ENCODE peak calls at places on chromosomes 6 and 20, in seven cellular contexts. One of them, this sample, is unnamed.

GRCh38 chr6:121838842-121839241 is 403.4 kb downstream of the GJA1 start:
- DNase-seq in suprapubic skin: no peak
- DNase-seq in Karpas-422: no peak
- DNase-seq in psoas muscle: no peak
- DNase-seq in uterus: no peak
- DNase-seq in GM23248: no peak
- DNase-seq in cardiac muscle cell: peak
- DNase-seq in this sample: no peak

GRCh38 chr6:167510648-167511047 is 185.8 kb downstream of the TTLL2 start:
- DNase-seq in suprapubic skin: no peak
- DNase-seq in Karpas-422: no peak
- DNase-seq in psoas muscle: no peak
- DNase-seq in uterus: no peak
- DNase-seq in GM23248: no peak
- DNase-seq in cardiac muscle cell: no peak
- DNase-seq in this sample: no peak

GRCh38 chr6:145814035-145814500 is 527 bp downstream of the FBXO30 start:
- DNase-seq in suprapubic skin: no peak
- DNase-seq in Karpas-422: peak
- DNase-seq in psoas muscle: peak
- DNase-seq in uterus: no peak
- DNase-seq in GM23248: peak
- DNase-seq in cardiac muscle cell: peak
- DNase-seq in this sample: no peak

GRCh38 chr20:59495166-59495565 is 109.2 kb upstream of the PHACTR3 start:
- DNase-seq in suprapubic skin: no peak
- DNase-seq in Karpas-422: no peak
- DNase-seq in psoas muscle: no peak
- DNase-seq in uterus: no peak
- DNase-seq in GM23248: no peak
- DNase-seq in cardiac muscle cell: no peak
- DNase-seq in this sample: no peak

GRCh38 chr6:97394160-97394748 is 111.2 kb upstream of the MMS22L start:
- DNase-seq in suprapubic skin: no peak
- DNase-seq in Karpas-422: peak
- DNase-seq in psoas muscle: no peak
- DNase-seq in uterus: no peak
- DNase-seq in GM23248: peak
- DNase-seq in cardiac muscle cell: peak
- DNase-seq in this sample: no peak

GRCh38 chr20:40838516-40838915 is 149.5 kb upstream of the MAFB start:
- DNase-seq in suprapubic skin: no peak
- DNase-seq in Karpas-422: no peak
- DNase-seq in psoas muscle: no peak
- DNase-seq in uterus: no peak
- DNase-seq in GM23248: no peak
- DNase-seq in cardiac muscle cell: no peak
- DNase-seq in this sample: no peak

GRCh38 chr6:116572162-116572561 is 858 bp downstream of the RWDD1 start:
- DNase-seq in suprapubic skin: no peak
- DNase-seq in Karpas-422: peak
- DNase-seq in psoas muscle: peak
- DNase-seq in uterus: no peak
- DNase-seq in GM23248: peak
- DNase-seq in cardiac muscle cell: peak
- DNase-seq in this sample: no peak

GRCh38 chr6:152598421-152598820 is 38.7 kb downstream of the SYNE1 start:
- DNase-seq in suprapubic skin: no peak
- DNase-seq in Karpas-422: no peak
- DNase-seq in psoas muscle: no peak
- DNase-seq in uterus: no peak
- DNase-seq in GM23248: peak
- DNase-seq in cardiac muscle cell: no peak
- DNase-seq in this sample: no peak

GRCh38 chr6:34142599-34142998 is 3.3 kb downstream of the GRM4 start:
- DNase-seq in suprapubic skin: no peak
- DNase-seq in Karpas-422: no peak
- DNase-seq in psoas muscle: peak
- DNase-seq in uterus: no peak
- DNase-seq in GM23248: no peak
- DNase-seq in cardiac muscle cell: peak
- DNase-seq in this sample: no peak

GRCh38 chr6:151425561-151425960 is 26.4 kb downstream of the RMND1 start:
- DNase-seq in suprapubic skin: no peak
- DNase-seq in Karpas-422: no peak
- DNase-seq in psoas muscle: no peak
- DNase-seq in uterus: no peak
- DNase-seq in GM23248: no peak
- DNase-seq in cardiac muscle cell: no peak
- DNase-seq in this sample: no peak

GRCh38 chr20:36214684-36215256 is 21.5 kb upstream of the AAR2 start:
- DNase-seq in suprapubic skin: no peak
- DNase-seq in Karpas-422: peak
- DNase-seq in psoas muscle: no peak
- DNase-seq in uterus: no peak
- DNase-seq in GM23248: peak
- DNase-seq in cardiac muscle cell: peak
- DNase-seq in this sample: no peak

GRCh38 chr6:170236131-170236851 is 54.6 kb downstream of the DLL1 start:
- DNase-seq in suprapubic skin: no peak
- DNase-seq in Karpas-422: no peak
- DNase-seq in psoas muscle: no peak
- DNase-seq in uterus: peak
- DNase-seq in GM23248: no peak
- DNase-seq in cardiac muscle cell: no peak
- DNase-seq in this sample: no peak

GRCh38 chr6:12291785-12292604 is 1.8 kb downstream of the EDN1 start:
- DNase-seq in suprapubic skin: no peak
- DNase-seq in Karpas-422: no peak
- DNase-seq in psoas muscle: no peak
- DNase-seq in uterus: no peak
- DNase-seq in GM23248: peak
- DNase-seq in cardiac muscle cell: no peak
- DNase-seq in this sample: no peak

GRCh38 chr6:158377866-158378265 is 65.6 kb downstream of the TULP4 start:
- DNase-seq in suprapubic skin: no peak
- DNase-seq in Karpas-422: no peak
- DNase-seq in psoas muscle: no peak
- DNase-seq in uterus: no peak
- DNase-seq in GM23248: peak
- DNase-seq in cardiac muscle cell: no peak
- DNase-seq in this sample: no peak

GRCh38 chr6:91826128-91826527 is 1239.3 kb upstream of the MAP3K7 start:
- DNase-seq in suprapubic skin: no peak
- DNase-seq in Karpas-422: no peak
- DNase-seq in psoas muscle: no peak
- DNase-seq in uterus: no peak
- DNase-seq in GM23248: no peak
- DNase-seq in cardiac muscle cell: no peak
- DNase-seq in this sample: no peak

GRCh38 chr6:26555505-26556262 is 17.5 kb downstream of the HMGN4 start:
- DNase-seq in suprapubic skin: no peak
- DNase-seq in Karpas-422: no peak
- DNase-seq in psoas muscle: no peak
- DNase-seq in uterus: no peak
- DNase-seq in GM23248: peak
- DNase-seq in cardiac muscle cell: no peak
- DNase-seq in this sample: no peak

GRCh38 chr6:26553739-26554668 is 15.8 kb downstream of the HMGN4 start:
- DNase-seq in suprapubic skin: peak
- DNase-seq in Karpas-422: peak
- DNase-seq in psoas muscle: peak
- DNase-seq in uterus: peak
- DNase-seq in GM23248: peak
- DNase-seq in cardiac muscle cell: peak
- DNase-seq in this sample: peak

GRCh38 chr6:26556263-26557070 is 18.3 kb downstream of the HMGN4 start:
- DNase-seq in suprapubic skin: no peak
- DNase-seq in Karpas-422: peak
- DNase-seq in psoas muscle: no peak
- DNase-seq in uterus: peak
- DNase-seq in GM23248: peak
- DNase-seq in cardiac muscle cell: no peak
- DNase-seq in this sample: no peak

GRCh38 chr6:26553264-26553738 is 15.1 kb downstream of the HMGN4 start:
- DNase-seq in suprapubic skin: no peak
- DNase-seq in Karpas-422: peak
- DNase-seq in psoas muscle: peak
- DNase-seq in uterus: peak
- DNase-seq in GM23248: peak
- DNase-seq in cardiac muscle cell: peak
- DNase-seq in this sample: no peak

GRCh38 chr6:26554669-26555504 is 16.7 kb downstream of the HMGN4 start:
- DNase-seq in suprapubic skin: no peak
- DNase-seq in Karpas-422: peak
- DNase-seq in psoas muscle: no peak
- DNase-seq in uterus: peak
- DNase-seq in GM23248: peak
- DNase-seq in cardiac muscle cell: no peak
- DNase-seq in this sample: no peak
- H3K4me3 ChIP-seq in suprapubic skin: peak
- H3K4me3 ChIP-seq in Karpas-422: peak
- H3K4me3 ChIP-seq in psoas muscle: peak
- H3K4me3 ChIP-seq in uterus: peak
- H3K4me3 ChIP-seq in GM23248: peak
- H3K4me3 ChIP-seq in cardiac muscle cell: peak
- H3K4me3 ChIP-seq in this sample: peak

GRCh38 chr6:106511274-106512047 is 117.8 kb downstream of the RTN4IP1 start:
- DNase-seq in suprapubic skin: peak
- DNase-seq in Karpas-422: peak
- DNase-seq in psoas muscle: peak
- DNase-seq in uterus: no peak
- DNase-seq in GM23248: peak
- DNase-seq in cardiac muscle cell: peak
- DNase-seq in this sample: no peak

GRCh38 chr6:106513813-106514212 is 115.5 kb downstream of the RTN4IP1 start:
- DNase-seq in suprapubic skin: no peak
- DNase-seq in Karpas-422: peak
- DNase-seq in psoas muscle: no peak
- DNase-seq in uterus: no peak
- DNase-seq in GM23248: peak
- DNase-seq in cardiac muscle cell: no peak
- DNase-seq in this sample: no peak

GRCh38 chr6:106514281-106514885 is 114.9 kb downstream of the RTN4IP1 start:
- DNase-seq in suprapubic skin: no peak
- DNase-seq in Karpas-422: peak
- DNase-seq in psoas muscle: no peak
- DNase-seq in uterus: no peak
- DNase-seq in GM23248: no peak
- DNase-seq in cardiac muscle cell: no peak
- DNase-seq in this sample: no peak

GRCh38 chr6:106512048-106512957 is 117.0 kb downstream of the RTN4IP1 start:
- DNase-seq in suprapubic skin: peak
- DNase-seq in Karpas-422: peak
- DNase-seq in psoas muscle: peak
- DNase-seq in uterus: peak
- DNase-seq in GM23248: peak
- DNase-seq in cardiac muscle cell: peak
- DNase-seq in this sample: peak

DNA sequence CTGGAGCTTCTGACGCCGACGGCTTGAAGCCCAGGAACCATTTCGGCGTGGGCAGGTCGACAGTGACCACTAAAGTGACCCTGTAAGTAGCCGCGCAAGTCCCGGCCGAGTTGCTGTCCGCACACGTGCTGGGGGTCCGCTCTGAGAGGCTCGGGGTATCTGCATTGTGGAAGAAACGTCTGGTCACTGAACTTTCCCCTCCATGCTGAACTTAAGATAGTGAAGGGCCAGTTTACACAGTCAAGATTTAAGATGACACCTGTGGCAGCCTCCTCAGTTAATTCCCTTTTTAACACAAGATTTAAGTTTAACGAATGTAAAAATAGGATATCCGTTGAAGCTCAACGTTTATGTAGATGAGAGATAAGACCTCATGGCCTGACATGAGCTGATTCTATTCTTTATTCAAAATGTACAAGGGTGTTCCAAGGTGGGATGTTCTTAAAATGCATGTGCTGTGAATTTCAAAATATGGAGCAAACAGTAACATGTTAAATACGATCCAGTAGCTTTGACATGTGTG is 116.3 kb downstream of the RTN4IP1 start:
- DNase-seq in suprapubic skin: no peak
- DNase-seq in Karpas-422: peak
- DNase-seq in psoas muscle: no peak
- DNase-seq in uterus: no peak
- DNase-seq in GM23248: no peak
- DNase-seq in cardiac muscle cell: no peak
- DNase-seq in this sample: no peak
- H3K27ac ChIP-seq in suprapubic skin: peak
- H3K27ac ChIP-seq in Karpas-422: peak
- H3K27ac ChIP-seq in psoas muscle: peak
- H3K27ac ChIP-seq in uterus: peak
- H3K27ac ChIP-seq in GM23248: no peak
- H3K27ac ChIP-seq in cardiac muscle cell: no peak
- H3K27ac ChIP-seq in this sample: peak

GRCh38 chr6:141561154-141561553 is 571.6 kb upstream of the GJE1 start:
- DNase-seq in suprapubic skin: no peak
- DNase-seq in Karpas-422: no peak
- DNase-seq in psoas muscle: no peak
- DNase-seq in uterus: no peak
- DNase-seq in GM23248: no peak
- DNase-seq in cardiac muscle cell: no peak
- DNase-seq in this sample: no peak

GRCh38 chr6:141562801-141563763 is 569.6 kb upstream of the GJE1 start:
- DNase-seq in suprapubic skin: peak
- DNase-seq in Karpas-422: peak
- DNase-seq in psoas muscle: peak
- DNase-seq in uterus: peak
- DNase-seq in GM23248: peak
- DNase-seq in cardiac muscle cell: peak
- DNase-seq in this sample: no peak

DNA sequence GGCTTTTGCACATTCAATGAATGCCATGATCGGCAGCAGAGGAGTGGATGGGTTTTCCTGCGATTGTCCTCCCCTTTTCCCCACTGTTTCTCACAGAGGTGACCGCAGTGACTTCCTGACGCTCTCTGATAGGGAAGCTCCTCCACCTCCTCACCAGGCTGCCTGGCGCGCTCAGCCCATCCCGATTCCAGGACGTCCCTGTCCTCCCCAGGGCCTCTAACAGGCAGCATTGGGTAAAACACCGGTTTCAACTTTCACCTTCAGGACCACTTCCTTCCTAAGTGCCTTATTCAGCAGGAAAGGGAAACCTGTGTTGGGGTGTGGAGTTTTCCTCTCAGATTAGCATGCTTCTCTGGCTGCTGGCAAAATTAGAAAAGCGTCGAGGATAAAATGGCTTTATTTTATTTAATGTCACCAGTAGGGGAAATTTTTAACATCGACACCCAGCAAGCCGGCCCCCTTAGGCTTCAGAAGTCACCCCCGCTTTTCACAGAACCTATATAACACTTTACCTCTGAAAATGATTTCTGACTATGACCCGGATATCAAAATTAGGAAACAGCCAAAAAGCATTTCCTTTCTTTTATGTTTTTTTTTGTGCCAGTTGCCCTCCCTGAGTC is 570.4 kb upstream of the GJE1 start:
- DNase-seq in suprapubic skin: peak
- DNase-seq in Karpas-422: no peak
- DNase-seq in psoas muscle: peak
- DNase-seq in uterus: peak
- DNase-seq in GM23248: peak
- DNase-seq in cardiac muscle cell: peak
- DNase-seq in this sample: no peak
- H3K4me3 ChIP-seq in suprapubic skin: peak
- H3K4me3 ChIP-seq in Karpas-422: peak
- H3K4me3 ChIP-seq in psoas muscle: peak
- H3K4me3 ChIP-seq in uterus: peak
- H3K4me3 ChIP-seq in GM23248: peak
- H3K4me3 ChIP-seq in cardiac muscle cell: no peak
- H3K4me3 ChIP-seq in this sample: peak

GRCh38 chr20:48238781-48239180 is 453.5 kb upstream of the SULF2 start:
- DNase-seq in suprapubic skin: peak
- DNase-seq in Karpas-422: no peak
- DNase-seq in psoas muscle: no peak
- DNase-seq in uterus: no peak
- DNase-seq in GM23248: peak
- DNase-seq in cardiac muscle cell: no peak
- DNase-seq in this sample: no peak
- H3K27ac ChIP-seq in suprapubic skin: no peak
- H3K27ac ChIP-seq in Karpas-422: no peak
- H3K27ac ChIP-seq in psoas muscle: no peak
- H3K27ac ChIP-seq in uterus: peak
- H3K27ac ChIP-seq in GM23248: peak
- H3K27ac ChIP-seq in cardiac muscle cell: no peak
- H3K27ac ChIP-seq in this sample: no peak

This sample was measured in coronary artery.